ENCODE peak calls at places on chromosome 21, in four cellular contexts. One of them, this sample, is unnamed.

GRCh38 chr21:45142916-45143315 is 68.5 kb downstream of the ADARB1 start:
- DNase-seq in dorsolateral prefrontal cortex: no peak
- DNase-seq in ovary: no peak
- DNase-seq in CD8-positive, alpha-beta T cell: no peak
- DNase-seq in this sample: peak; percentile 52

GRCh38 chr21:46667191-46667734 is 31.8 kb downstream of the PRMT2 start:
- DNase-seq in dorsolateral prefrontal cortex: no peak
- DNase-seq in ovary: no peak
- DNase-seq in CD8-positive, alpha-beta T cell: no peak
- DNase-seq in this sample: no peak

GRCh38 chr21:21457077-21457476 is 458.9 kb downstream of the NCAM2 start:
- DNase-seq in dorsolateral prefrontal cortex: no peak
- DNase-seq in ovary: no peak
- DNase-seq in CD8-positive, alpha-beta T cell: no peak
- DNase-seq in this sample: no peak

GRCh38 chr21:26449161-26449560 is 123.9 kb downstream of the CYYR1 start:
- DNase-seq in dorsolateral prefrontal cortex: no peak
- DNase-seq in ovary: no peak
- DNase-seq in CD8-positive, alpha-beta T cell: no peak
- DNase-seq in this sample: no peak

GRCh38 chr21:45801989-45802388 is 158.5 kb downstream of the PCBP3 start:
- DNase-seq in dorsolateral prefrontal cortex: no peak
- DNase-seq in ovary: no peak
- DNase-seq in CD8-positive, alpha-beta T cell: no peak
- DNase-seq in this sample: no peak

GRCh38 chr21:28731700-28732321 is 260.9 kb downstream of the LTN1 start:
- DNase-seq in dorsolateral prefrontal cortex: no peak
- DNase-seq in ovary: no peak
- DNase-seq in CD8-positive, alpha-beta T cell: no peak
- DNase-seq in this sample: no peak

GRCh38 chr21:44800103-44800502 is 1.5 kb downstream of the UBE2G2 start:
- DNase-seq in dorsolateral prefrontal cortex: no peak
- DNase-seq in ovary: no peak
- DNase-seq in CD8-positive, alpha-beta T cell: no peak
- DNase-seq in this sample: no peak

GRCh38 chr21:25456672-25457071 is 150.6 kb downstream of the MRPL39 start:
- DNase-seq in dorsolateral prefrontal cortex: no peak
- DNase-seq in ovary: no peak
- DNase-seq in CD8-positive, alpha-beta T cell: no peak
- DNase-seq in this sample: no peak

GRCh38 chr21:16088121-16088520 is 358.3 kb downstream of the USP25 start:
- DNase-seq in dorsolateral prefrontal cortex: no peak
- DNase-seq in ovary: no peak
- DNase-seq in CD8-positive, alpha-beta T cell: no peak
- DNase-seq in this sample: no peak

GRCh38 chr21:41360072-41360821 is 1.6 kb upstream of the MX2 start:
- DNase-seq in dorsolateral prefrontal cortex: no peak
- DNase-seq in ovary: peak; percentile 37
- DNase-seq in CD8-positive, alpha-beta T cell: peak; percentile 47
- DNase-seq in this sample: no peak
- H3K27ac ChIP-seq in dorsolateral prefrontal cortex: no peak overlapping the region
- H3K27ac ChIP-seq in ovary: no peak overlapping the region
- H3K27ac ChIP-seq in CD8-positive, alpha-beta T cell: no peak overlapping the region
- H3K27ac ChIP-seq in this sample: peak overlapping the region; percentile 91

DNA sequence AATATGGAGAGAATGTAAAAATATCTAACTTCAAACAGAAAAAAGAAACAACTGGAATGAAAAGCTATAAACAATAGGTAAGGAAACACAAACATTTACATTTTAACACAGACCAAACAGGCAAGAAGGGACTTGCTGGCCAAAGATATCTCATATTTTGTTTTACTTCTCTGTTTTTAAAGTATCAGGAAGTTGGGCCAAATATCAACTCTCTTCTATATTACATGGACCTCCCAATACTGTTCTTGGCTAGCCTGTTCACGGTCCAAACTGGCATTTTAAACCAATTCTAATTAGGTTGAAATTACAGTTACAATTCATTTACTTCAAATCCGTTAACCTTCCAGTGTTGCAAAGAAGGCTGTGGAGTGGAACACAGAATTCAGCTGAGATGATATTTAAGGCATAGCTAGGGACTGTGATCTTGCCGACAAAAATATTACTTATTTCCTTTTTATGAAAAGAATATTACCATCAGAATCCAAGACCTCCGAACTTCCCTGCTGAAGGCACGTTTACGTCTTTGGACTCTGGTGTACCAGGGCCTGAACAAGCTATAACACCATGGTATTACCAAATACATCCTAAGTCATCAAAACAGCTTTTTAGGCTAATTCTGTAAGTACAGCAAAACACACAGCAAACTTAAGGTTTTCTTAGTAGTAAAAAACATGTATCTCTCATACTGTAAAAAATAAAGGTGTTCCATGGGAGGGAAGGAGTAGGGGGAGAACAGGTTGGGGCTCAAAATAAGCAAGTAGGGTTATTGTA is 165.4 kb downstream of the RUNX1 start:
- DNase-seq in dorsolateral prefrontal cortex: no peak
- DNase-seq in ovary: no peak
- DNase-seq in CD8-positive, alpha-beta T cell: no peak
- DNase-seq in this sample: no peak
- H3K4me3 ChIP-seq in dorsolateral prefrontal cortex: peak overlapping the region; percentile 66
- H3K4me3 ChIP-seq in ovary: no peak overlapping the region
- H3K4me3 ChIP-seq in CD8-positive, alpha-beta T cell: no peak overlapping the region
- H3K4me3 ChIP-seq in this sample: peak overlapping the region; percentile 85

GRCh38 chr21:32278518-32279376 is at the start of gene MIS18A:
- DNase-seq in dorsolateral prefrontal cortex: peak; percentile 85
- DNase-seq in ovary: peak; percentile 97
- DNase-seq in CD8-positive, alpha-beta T cell: peak; percentile 99
- DNase-seq in this sample: peak; percentile 96
- TF ChIP-seq CTCF in dorsolateral prefrontal cortex: peak; percentile 37
- TF ChIP-seq CTCF in ovary: peak; percentile 11
- TF ChIP-seq CTCF in CD8-positive, alpha-beta T cell: no peak
- TF ChIP-seq CTCF in this sample: no peak

GRCh38 chr21:35333831-35334593 is 284.9 kb upstream of the RUNX1 start:
- DNase-seq in dorsolateral prefrontal cortex: no peak
- DNase-seq in ovary: no peak
- DNase-seq in CD8-positive, alpha-beta T cell: no peak
- DNase-seq in this sample: no peak

GRCh38 chr21:35338281-35338680 is 289.2 kb upstream of the RUNX1 start:
- DNase-seq in dorsolateral prefrontal cortex: no peak
- DNase-seq in ovary: no peak
- DNase-seq in CD8-positive, alpha-beta T cell: no peak
- DNase-seq in this sample: no peak

GRCh38 chr21:35337573-35337972 is 288.5 kb upstream of the RUNX1 start:
- DNase-seq in dorsolateral prefrontal cortex: no peak
- DNase-seq in ovary: no peak
- DNase-seq in CD8-positive, alpha-beta T cell: no peak
- DNase-seq in this sample: no peak

GRCh38 chr21:35336534-35336933 is 287.4 kb upstream of the RUNX1 start:
- DNase-seq in dorsolateral prefrontal cortex: no peak
- DNase-seq in ovary: no peak
- DNase-seq in CD8-positive, alpha-beta T cell: no peak
- DNase-seq in this sample: no peak

DNA sequence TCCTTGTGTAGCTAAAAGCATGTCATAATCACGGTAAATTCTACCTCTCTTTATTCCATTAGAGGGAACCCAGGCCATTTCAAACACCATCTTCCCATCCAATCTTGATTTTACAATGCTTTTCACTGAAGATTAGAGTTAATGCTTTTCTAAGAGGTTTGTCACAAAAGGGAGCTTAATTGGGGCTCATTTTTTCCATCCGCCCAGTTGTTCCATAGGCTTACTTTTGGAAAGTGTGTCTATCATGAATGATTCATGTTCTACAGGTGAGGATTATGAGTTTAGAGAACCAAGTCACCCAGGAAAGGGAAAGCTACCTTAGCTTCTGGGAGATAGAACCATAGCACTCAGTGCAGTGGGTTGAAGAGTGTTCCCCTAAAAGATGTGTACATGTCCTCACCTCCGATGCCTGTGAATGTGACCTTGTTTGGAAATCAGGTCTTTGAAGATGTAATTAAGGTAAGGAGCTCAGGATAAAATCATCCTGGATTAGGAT is 286.9 kb upstream of the RUNX1 start:
- DNase-seq in dorsolateral prefrontal cortex: no peak
- DNase-seq in ovary: no peak
- DNase-seq in CD8-positive, alpha-beta T cell: no peak
- DNase-seq in this sample: no peak
- H3K27ac ChIP-seq in dorsolateral prefrontal cortex: no peak overlapping the region
- H3K27ac ChIP-seq in ovary: no peak overlapping the region
- H3K27ac ChIP-seq in CD8-positive, alpha-beta T cell: no peak overlapping the region
- H3K27ac ChIP-seq in this sample: no peak overlapping the region

DNA sequence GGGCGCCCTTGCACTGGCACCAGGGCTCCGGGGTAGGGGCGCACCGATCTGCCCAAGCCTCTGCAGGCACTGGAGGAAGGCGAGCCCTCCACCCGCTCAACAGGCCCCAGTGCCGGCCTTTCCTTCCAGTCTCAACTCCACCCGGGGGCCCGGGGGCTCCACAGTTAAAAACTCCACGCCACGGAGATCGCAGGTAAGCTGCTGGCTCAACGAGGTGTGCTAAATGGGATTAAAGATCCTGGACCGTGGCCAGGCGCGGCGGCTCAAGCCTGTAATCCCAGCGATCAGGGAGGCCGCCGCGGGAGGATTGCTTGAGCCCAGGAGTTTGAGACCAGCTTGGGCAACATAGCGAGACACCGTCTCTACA is 536 bp downstream of the HSF2BP start:
- DNase-seq in dorsolateral prefrontal cortex: no peak
- DNase-seq in ovary: peak; percentile 46
- DNase-seq in CD8-positive, alpha-beta T cell: no peak
- DNase-seq in this sample: no peak
- H3K4me3 ChIP-seq in dorsolateral prefrontal cortex: peak overlapping the region; percentile 98
- H3K4me3 ChIP-seq in ovary: peak overlapping the region; percentile 59
- H3K4me3 ChIP-seq in CD8-positive, alpha-beta T cell: peak overlapping the region; percentile 84
- H3K4me3 ChIP-seq in this sample: peak overlapping the region; percentile 93